ENCODE peak calls at places on chromosome 2, in seven cellular contexts. C is heart left ventricle, G is stomach, S is A549, H is adrenal gland, N is breast epithelium, J is prostate gland. Y is an unnamed sample.

GRCh38 chr2:240437181-240437860 is 1.9 kb downstream of the GPC1 start:
- DNase-seq in C (peak), G (no peak), S (no peak), H (no peak), N (no peak), J (no peak), Y (peak)

GRCh38 chr2:18078206-18078605 is 199.7 kb downstream of the KCNS3 start:
- DNase-seq in C (no peak), G (no peak), S (no peak), H (no peak), N (no peak), J (no peak), Y (no peak)

GRCh38 chr2:150080115-150080514 is 407.4 kb downstream of the RND3 start:
- DNase-seq in C (no peak), G (no peak), S (no peak), H (no peak), N (no peak), J (no peak), Y (no peak)

GRCh38 chr2:204172074-204172600 is 235.6 kb downstream of the ICOS start:
- DNase-seq in C (no peak), G (no peak), S (no peak), H (no peak), N (no peak), J (no peak), Y (no peak)

GRCh38 chr2:22110244-22110651 is 986.5 kb downstream of the TDRD15 start:
- DNase-seq in C (no peak), G (no peak), S (no peak), H (no peak), N (no peak), J (no peak), Y (no peak)

GRCh38 chr2:218306184-218306920 is 14.0 kb upstream of the TMBIM1 start:
- DNase-seq in C (no peak), G (no peak), S (no peak), H (no peak), N (no peak), J (no peak), Y (no peak)

GRCh38 chr2:127157114-127157513 is 50.2 kb upstream of the BIN1 start:
- DNase-seq in C (no peak), G (no peak), S (no peak), H (no peak), N (no peak), J (no peak), Y (no peak)

GRCh38 chr2:25685030-25685429 is 11.7 kb upstream of the DTNB start:
- DNase-seq in C (no peak), G (no peak), S (no peak), H (no peak), N (no peak), J (no peak), Y (no peak)

GRCh38 chr2:201138401-201138970 is 22.5 kb downstream of the CFLAR start:
- DNase-seq in C (no peak), G (no peak), S (no peak), H (no peak), N (no peak), J (no peak), Y (no peak)

GRCh38 chr2:201148434-201148833 is 32.5 kb downstream of the CFLAR start:
- DNase-seq in C (no peak), G (no peak), S (no peak), H (no peak), N (no peak), J (no peak), Y (no peak)

GRCh38 chr2:201149064-201149820 is 33.3 kb downstream of the CFLAR start:
- DNase-seq in C (no peak), G (no peak), S (peak), H (no peak), N (no peak), J (no peak), Y (no peak)

GRCh38 chr2:201139836-201140599 is 24.1 kb downstream of the CFLAR start:
- DNase-seq in C (no peak), G (no peak), S (no peak), H (no peak), N (no peak), J (no peak), Y (no peak)

DNA sequence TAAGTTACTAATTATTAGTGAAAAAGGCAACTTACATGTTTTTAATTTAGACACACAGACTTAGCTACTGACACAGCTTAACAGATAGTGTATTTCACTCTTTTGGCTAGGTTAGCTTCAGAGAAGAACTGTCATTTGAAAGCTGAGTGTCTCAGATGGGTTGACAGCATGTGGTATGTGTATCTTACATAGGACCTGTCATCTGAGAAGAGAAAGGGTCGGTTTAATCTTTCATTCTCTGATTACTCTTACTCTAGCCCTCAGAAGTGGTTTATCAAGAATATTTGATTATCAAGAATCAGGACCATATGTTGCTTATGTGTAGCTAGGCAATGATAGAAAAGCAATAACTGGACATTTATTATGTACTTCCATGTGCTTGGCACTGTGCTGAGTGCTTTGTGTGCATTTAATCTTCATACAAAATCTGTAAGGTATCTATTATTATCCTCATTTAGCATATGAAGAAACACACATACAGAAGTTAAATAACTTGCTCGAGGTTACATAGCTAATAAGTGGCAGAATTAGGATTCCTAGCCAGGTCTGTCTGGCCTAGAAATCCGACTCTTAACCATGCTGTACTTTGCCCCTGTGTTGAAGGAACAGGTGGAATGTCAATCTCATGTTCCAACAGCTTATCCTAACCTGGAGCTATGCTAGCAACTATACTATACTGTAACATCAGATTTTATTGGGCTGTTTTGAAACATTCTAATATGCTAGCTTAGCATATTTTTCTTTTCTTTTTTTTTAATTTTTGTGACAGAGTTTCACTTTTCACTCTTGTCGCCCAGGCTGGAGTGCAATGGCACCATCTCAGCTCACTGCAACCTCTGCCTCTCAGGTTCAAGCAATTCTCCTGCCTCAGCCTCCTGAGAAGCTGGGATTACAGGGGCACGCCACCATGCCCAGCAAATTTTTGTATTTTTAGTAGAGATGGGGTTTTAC is 28.4 kb downstream of the CFLAR start:
- DNase-seq in C (no peak), G (no peak), S (no peak), H (no peak), N (no peak), J (no peak), Y (no peak)
- TF ChIP-seq POLR2A in C (no peak), G (no peak), S (no peak), H (no peak), N (no peak), J (no peak), Y (no peak)

DNA sequence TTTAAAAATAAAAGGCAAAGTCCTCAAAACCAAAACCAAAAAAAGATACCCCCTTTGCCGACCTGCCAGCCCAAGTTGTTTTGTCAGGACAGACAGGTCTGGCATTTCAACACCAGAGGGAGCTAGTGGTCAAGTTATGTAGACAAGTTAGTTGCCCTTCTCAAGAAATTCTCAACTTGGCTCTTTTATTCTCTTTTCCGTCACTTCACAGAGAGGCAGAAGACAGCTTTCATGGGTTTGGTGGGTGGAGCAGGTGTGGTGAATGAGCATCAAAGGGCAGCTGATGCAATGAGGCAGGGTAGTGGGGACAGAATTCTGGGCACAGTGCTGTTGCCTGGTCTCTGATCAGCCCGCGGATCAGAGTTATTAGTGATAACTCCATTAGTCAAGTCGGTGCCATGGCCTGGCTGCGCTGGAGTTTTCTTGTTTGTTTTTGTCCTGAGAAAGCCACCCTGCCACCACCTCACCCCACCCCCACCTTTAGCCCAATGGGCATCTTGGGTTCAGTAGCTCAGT is 303.7 kb upstream of the EPAS1 start:
- DNase-seq in C (peak), G (peak), S (peak), H (peak), N (no peak), J (peak), Y (peak)
- TF ChIP-seq CTCF in C (peak), G (peak), S (peak), H (peak), N (peak), J (peak), Y (no peak)

GRCh38 chr2:60499651-60500300 is 53.7 kb downstream of the BCL11A start:
- DNase-seq in C (peak), G (no peak), S (no peak), H (no peak), N (no peak), J (peak), Y (no peak)

GRCh38 chr2:60496976-60497375 is 56.5 kb downstream of the BCL11A start:
- DNase-seq in C (no peak), G (no peak), S (no peak), H (no peak), N (no peak), J (no peak), Y (no peak)

GRCh38 chr2:60498176-60499081 is 55.0 kb downstream of the BCL11A start:
- DNase-seq in C (no peak), G (no peak), S (no peak), H (no peak), N (no peak), J (no peak), Y (no peak)

GRCh38 chr2:60500861-60501260 is 52.6 kb downstream of the BCL11A start:
- DNase-seq in C (no peak), G (no peak), S (no peak), H (no peak), N (no peak), J (no peak), Y (no peak)

GRCh38 chr2:60499082-60499429 is 54.4 kb downstream of the BCL11A start:
- DNase-seq in C (no peak), G (no peak), S (no peak), H (no peak), N (no peak), J (no peak), Y (no peak)
- TF ChIP-seq POLR2A in C (no peak), G (no peak), S (no peak), H (no peak), N (no peak), J (no peak), Y (no peak)

GRCh38 chr2:28398101-28398834 is 5.6 kb downstream of the FOSL2 start:
- DNase-seq in C (peak), G (peak), S (no peak), H (peak), N (no peak), J (no peak), Y (no peak)

GRCh38 chr2:28395334-28396061 is 2.8 kb downstream of the FOSL2 start:
- DNase-seq in C (peak), G (no peak), S (no peak), H (peak), N (peak), J (peak), Y (peak)

GRCh38 chr2:28394997-28395333 is 2.3 kb downstream of the FOSL2 start:
- DNase-seq in C (no peak), G (no peak), S (no peak), H (no peak), N (no peak), J (no peak), Y (no peak)

GRCh38 chr2:28399289-28399688 is 6.6 kb downstream of the FOSL2 start:
- DNase-seq in C (no peak), G (no peak), S (no peak), H (peak), N (no peak), J (no peak), Y (no peak)

DNA sequence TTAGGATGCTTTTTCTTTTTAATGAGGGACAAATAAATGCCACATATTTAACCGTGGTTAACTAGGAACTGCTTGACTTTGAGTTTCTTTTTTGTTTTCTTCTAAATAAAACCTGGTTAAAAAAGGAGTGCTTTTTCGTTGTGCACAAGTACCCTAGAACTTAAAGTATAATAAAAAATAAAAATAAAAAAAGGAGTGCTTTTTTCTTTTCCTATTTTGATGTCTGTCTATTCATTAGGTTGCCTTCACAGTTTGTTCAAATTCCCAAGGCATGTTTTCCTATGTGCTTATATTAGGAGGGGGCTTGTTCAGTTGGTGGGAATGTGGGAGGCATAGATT is 4.4 kb downstream of the FOSL2 start:
- DNase-seq in C (no peak), G (no peak), S (no peak), H (no peak), N (no peak), J (no peak), Y (no peak)
- TF ChIP-seq CTCF in C (peak), G (no peak), S (no peak), H (no peak), N (no peak), J (no peak), Y (no peak)

DNA sequence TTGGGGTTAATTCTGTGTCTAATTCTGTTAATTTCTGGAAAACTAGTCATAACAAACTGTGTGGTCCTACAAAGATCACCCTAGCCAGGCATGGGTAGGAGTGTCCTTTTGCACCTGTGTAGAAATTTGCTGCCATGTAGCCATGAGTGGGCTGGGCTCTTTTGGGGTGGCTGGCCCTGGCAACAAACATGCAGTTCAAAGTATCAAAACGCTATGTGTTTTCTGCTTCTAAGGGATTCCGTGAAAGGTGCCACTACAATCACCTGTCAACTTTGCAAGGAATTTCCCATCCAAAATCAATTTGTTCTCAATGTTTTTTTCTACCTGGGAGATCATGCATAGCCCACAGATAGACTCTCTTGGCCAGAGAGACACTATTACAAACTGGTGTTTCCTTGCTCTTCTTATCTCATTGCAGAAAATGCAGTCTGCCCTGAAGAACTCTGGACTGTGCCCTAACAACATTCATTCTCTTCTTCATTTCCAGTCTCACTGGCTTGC is 537.7 kb upstream of the ID2 start:
- DNase-seq in C (no peak), G (no peak), S (no peak), H (no peak), N (no peak), J (no peak), Y (no peak)
- TF ChIP-seq POLR2A in C (no peak), G (no peak), S (no peak), H (no peak), N (no peak), J (no peak), Y (no peak)

GRCh38 chr2:113124984-113125855 is 2.2 kb upstream of the IL1RN start:
- DNase-seq in C (no peak), G (no peak), S (no peak), H (no peak), N (no peak), J (no peak), Y (no peak)

GRCh38 chr2:113120861-113121260 is 6.5 kb upstream of the IL1RN start:
- DNase-seq in C (no peak), G (no peak), S (no peak), H (no peak), N (no peak), J (no peak), Y (no peak)

GRCh38 chr2:113122364-113122763 is 5.0 kb upstream of the IL1RN start:
- DNase-seq in C (no peak), G (no peak), S (no peak), H (no peak), N (no peak), J (no peak), Y (no peak)

GRCh38 chr2:113124181-113124961 is 3.0 kb upstream of the IL1RN start:
- DNase-seq in C (no peak), G (no peak), S (no peak), H (no peak), N (no peak), J (no peak), Y (no peak)

DNA sequence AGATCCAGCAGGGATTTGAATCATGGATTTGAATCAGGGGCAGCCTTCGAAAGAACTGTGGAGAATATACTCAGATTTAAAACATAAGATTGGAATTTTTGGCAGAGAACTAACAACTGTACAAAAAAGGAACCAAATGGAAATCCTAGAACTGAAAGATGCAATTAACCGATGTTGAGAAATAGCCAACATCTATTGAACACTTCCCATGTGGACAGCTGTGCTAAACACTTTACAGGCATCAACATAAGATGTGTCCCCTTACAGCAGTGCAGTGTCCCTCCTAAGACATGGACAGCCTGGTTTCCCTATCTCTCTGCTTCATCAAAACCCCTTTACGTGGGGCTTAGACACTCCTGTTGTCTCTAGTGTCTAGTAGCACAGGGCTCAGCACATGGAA is 3.7 kb upstream of the IL1RN start:
- DNase-seq in C (no peak), G (no peak), S (no peak), H (no peak), N (no peak), J (no peak), Y (no peak)
- TF ChIP-seq CTCF in C (no peak), G (no peak), S (no peak), H (no peak), N (no peak), J (no peak), Y (no peak)

GRCh38 chr2:85753035-85753524 is 711 bp upstream of the ATOH8 start:
- DNase-seq in C (no peak), G (no peak), S (no peak), H (no peak), N (no peak), J (no peak), Y (no peak)

GRCh38 chr2:85754313-85755095 is 713 bp downstream of the ATOH8 start:
- DNase-seq in C (no peak), G (peak), S (no peak), H (no peak), N (no peak), J (no peak), Y (no peak)

GRCh38 chr2:85755122-85756027 is 1.6 kb downstream of the ATOH8 start:
- DNase-seq in C (no peak), G (no peak), S (no peak), H (no peak), N (no peak), J (no peak), Y (no peak)

GRCh38 chr2:85751627-85752026 is 2.2 kb upstream of the ATOH8 start:
- DNase-seq in C (no peak), G (no peak), S (no peak), H (no peak), N (no peak), J (no peak), Y (no peak)

GRCh38 chr2:85753525-85754312 is at the start of gene ATOH8:
- DNase-seq in C (peak), G (peak), S (no peak), H (peak), N (peak), J (peak), Y (peak)
- TF ChIP-seq POLR2A in C (no peak), G (no peak), S (no peak), H (no peak), N (no peak), J (peak), Y (no peak)